ENCODE peak calls at places on chromosomes 11 and 22, in seven cellular contexts. B is IMR-90, M is mesendoderm, E is mesenchymal stem cell, I is neuronal stem cell, F is H9, Y is H1. T is an unnamed sample.

GRCh38 chr22:32543020-32543357 is 68.4 kb downstream of the FBXO7 start:
- DNase-seq in B (no peak), M (no peak), E (no peak), I (no peak), F (no peak), Y (no peak), T (no peak)

GRCh38 chr11:46112961-46113617 is 8.2 kb downstream of the PHF21A start:
- DNase-seq in B (peak; percentile 68), M (peak; percentile 86), E (peak; percentile 71), I (peak; percentile 35), F (no peak), Y (no peak), T (peak; percentile 18)

GRCh38 chr11:60982184-60982583 is 10.7 kb downstream of the CD6 start:
- DNase-seq in B (no peak), M (no peak), E (no peak), I (no peak), F (no peak), Y (no peak), T (no peak)

GRCh38 chr22:18078329-18079041 is 695 bp downstream of the PEX26 start:
- DNase-seq in B (peak; percentile 19), M (peak; percentile 51), E (peak; percentile 49), I (no peak), F (peak; percentile 38), Y (peak; percentile 62), T (peak; percentile 45)

GRCh38 chr11:129090056-129090455 is 102.1 kb downstream of the ARHGAP32 start:
- DNase-seq in B (peak; percentile 56), M (no peak), E (no peak), I (no peak), F (no peak), Y (no peak), T (no peak)

GRCh38 chr11:111378773-111379499 is at the start of gene POU2AF1:
- DNase-seq in B (peak; percentile 43), M (no peak), E (no peak), I (no peak), F (peak; percentile 47), Y (no peak), T (no peak)

GRCh38 chr11:79219186-79220045 is 221.4 kb downstream of the TENM4 start:
- DNase-seq in B (no peak), M (no peak), E (no peak), I (no peak), F (no peak), Y (no peak), T (no peak)

GRCh38 chr11:132848336-132848735 is 684.0 kb downstream of the OPCML start:
- DNase-seq in B (peak; percentile 7), M (no peak), E (no peak), I (no peak), F (no peak), Y (no peak), T (no peak)

GRCh38 chr22:31818481-31819392 is 64.9 kb downstream of the DEPDC5 start:
- DNase-seq in B (peak; percentile 48), M (peak; percentile 14), E (no peak), I (no peak), F (no peak), Y (no peak), T (no peak)

GRCh38 chr22:17888855-17889254 is 114.6 kb upstream of the BID start:
- DNase-seq in B (peak; percentile 47), M (peak; percentile 78), E (peak; percentile 46), I (no peak), F (peak; percentile 63), Y (peak; percentile 60), T (no peak)

GRCh38 chr11:2507212-2507901 is 62.5 kb downstream of the KCNQ1 start:
- DNase-seq in B (no peak), M (no peak), E (no peak), I (no peak), F (no peak), Y (no peak), T (no peak)

GRCh38 chr11:75781296-75781695 is 12.7 kb downstream of the DGAT2 start:
- DNase-seq in B (no peak), M (no peak), E (no peak), I (no peak), F (no peak), Y (no peak), T (no peak)

GRCh38 chr22:22764085-22764484 is 119.7 kb downstream of the GGTLC2 start:
- DNase-seq in B (no peak), M (no peak), E (no peak), I (no peak), F (no peak), Y (peak; percentile 8), T (no peak)

GRCh38 chr11:75916882-75917281 is 101.9 kb downstream of the UVRAG start:
- DNase-seq in B (no peak), M (no peak), E (no peak), I (no peak), F (no peak), Y (no peak), T (no peak)

GRCh38 chr11:65719887-65720236 is 736 bp downstream of the RNASEH2C start:
- DNase-seq in B (peak; percentile 36), M (no peak), E (peak; percentile 60), I (no peak), F (no peak), Y (no peak), T (no peak)

GRCh38 chr22:21000987-21001600 is 824 bp downstream of the THAP7 start:
- DNase-seq in B (no peak), M (no peak), E (peak; percentile 5), I (no peak), F (no peak), Y (no peak), T (no peak)

GRCh38 chr22:35631597-35631996 is 14.5 kb upstream of the MB start:
- DNase-seq in B (no peak), M (peak; percentile 82), E (no peak), I (no peak), F (peak; percentile 83), Y (peak; percentile 85), T (peak; percentile 62)

GRCh38 chr11:57116654-57117053 is 65.1 kb upstream of the LRRC55 start:
- DNase-seq in B (peak; percentile 44), M (peak; percentile 54), E (peak; percentile 54), I (no peak), F (peak; percentile 54), Y (peak; percentile 52), T (peak; percentile 64)

GRCh38 chr11:118609380-118610219 is 2.2 kb downstream of the PHLDB1 start:
- DNase-seq in B (peak; percentile 34), M (peak; percentile 26), E (peak; percentile 63), I (no peak), F (no peak), Y (peak; percentile 75), T (no peak)

GRCh38 chr11:35664977-35665441 is 2.4 kb downstream of the TRIM44 start:
- DNase-seq in B (peak; percentile 14), M (no peak), E (no peak), I (no peak), F (no peak), Y (no peak), T (peak; percentile 86)

GRCh38 chr11:113876798-113877672 is 1.7 kb upstream of the USP28 start:
- DNase-seq in B (no peak), M (no peak), E (no peak), I (no peak), F (no peak), Y (no peak), T (no peak)

GRCh38 chr22:40432167-40432566 is 61.8 kb downstream of the SGSM3 start:
- DNase-seq in B (no peak), M (no peak), E (no peak), I (no peak), F (no peak), Y (no peak), T (peak; percentile 37)
- H4K8ac ChIP-seq in B (no peak overlapping the region), M (no peak overlapping the region), E (no peak overlapping the region), I (no peak overlapping the region), F (no peak overlapping the region), Y (no peak overlapping the region), T (no peak overlapping the region)

DNA sequence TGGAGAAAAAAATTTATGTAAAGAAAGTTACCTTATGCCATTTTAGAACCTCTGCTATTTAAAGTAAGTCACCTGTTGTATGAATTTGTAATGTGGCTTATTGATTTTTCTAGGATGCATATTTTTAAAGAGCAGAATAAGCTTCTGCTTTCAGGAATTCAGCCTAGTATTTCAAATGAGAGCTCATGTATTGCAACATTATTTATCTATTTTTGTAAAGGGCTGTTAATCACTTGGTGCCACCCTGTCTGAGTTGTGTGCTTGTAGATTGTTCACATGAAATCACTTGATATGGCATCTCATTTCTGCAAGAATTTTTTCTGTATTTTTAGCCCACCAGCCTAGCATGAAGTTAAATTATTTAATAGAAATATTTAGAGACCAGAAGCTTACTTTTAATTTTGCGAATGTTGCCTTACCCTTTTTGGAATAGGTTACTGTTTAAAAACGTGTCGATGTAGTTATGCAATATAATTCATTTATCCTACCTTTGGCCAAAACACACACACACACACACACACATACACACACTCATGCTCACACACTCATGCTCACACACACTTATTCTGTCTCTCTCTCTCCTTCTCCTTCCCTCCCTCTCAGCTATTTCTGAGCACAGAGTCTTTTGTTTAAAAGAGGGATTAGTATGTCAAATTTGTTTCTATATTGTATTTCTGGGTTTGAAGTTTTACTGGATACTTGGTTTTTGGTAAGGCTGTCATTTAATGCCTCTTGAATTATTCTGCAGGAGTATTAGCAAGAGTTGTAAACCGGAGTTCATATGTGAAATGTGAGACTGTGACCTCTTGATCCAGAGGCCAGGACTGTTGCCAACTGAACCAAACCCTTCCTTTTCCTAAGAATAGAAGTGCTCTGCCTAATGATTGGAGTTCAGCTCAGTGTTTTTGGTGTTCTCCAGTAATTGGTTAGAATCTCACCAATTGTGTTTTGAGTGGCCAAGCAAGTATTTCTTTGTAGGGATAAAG is 34.4 kb downstream of the YAP1 start:
- DNase-seq in B (peak; percentile 70), M (no peak), E (peak; percentile 52), I (peak; percentile 48), F (no peak), Y (no peak), T (no peak)
- H2AK5ac ChIP-seq in B (peak overlapping the region; percentile 29), M (no peak overlapping the region), E (no peak overlapping the region), I (no peak overlapping the region), F (no peak overlapping the region), Y (no peak overlapping the region), T (no peak overlapping the region)

GRCh38 chr22:40235418-40235817 is 57.7 kb downstream of the TNRC6B start:
- DNase-seq in B (no peak), M (no peak), E (no peak), I (no peak), F (no peak), Y (no peak), T (no peak)
- H2BK120ac ChIP-seq in B (no peak overlapping the region), M (no peak overlapping the region), E (no peak overlapping the region), I (no peak overlapping the region), F (no peak overlapping the region), Y (no peak overlapping the region), T (no peak overlapping the region)

DNA sequence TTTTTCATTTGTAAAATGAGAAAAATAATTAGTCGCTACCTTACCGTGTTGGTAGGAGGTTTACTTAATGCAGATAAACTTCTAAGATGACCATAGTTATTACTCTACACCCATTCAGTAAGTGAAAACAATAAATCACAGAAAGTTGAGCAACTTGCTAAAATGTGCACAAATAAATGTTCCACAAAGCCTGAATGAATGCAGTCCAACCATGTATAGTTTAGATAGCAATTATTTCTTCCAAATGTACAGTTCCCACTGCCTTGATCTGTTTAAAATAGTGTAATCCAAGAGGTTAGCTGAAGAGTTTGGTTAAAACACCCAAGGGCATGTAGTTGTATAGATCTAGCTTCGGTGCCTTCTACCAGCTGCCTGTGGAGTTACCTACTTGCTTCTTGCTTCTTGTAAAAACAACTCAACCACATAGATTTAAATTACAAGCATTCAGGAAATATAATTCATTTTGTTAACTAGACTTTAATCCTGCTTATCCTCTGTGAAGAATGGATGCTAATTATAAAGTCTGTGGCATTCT is 106.3 kb upstream of the CARD18 start:
- DNase-seq in B (peak; percentile 10), M (peak; percentile 29), E (peak; percentile 60), I (no peak), F (no peak), Y (no peak), T (no peak)
- H4K8ac ChIP-seq in B (peak overlapping the region; percentile 88), M (no peak overlapping the region), E (no peak overlapping the region), I (no peak overlapping the region), F (no peak overlapping the region), Y (no peak overlapping the region), T (no peak overlapping the region)